ENCODE peak calls at places on chromosome 20, in four cellular contexts. O is upper lobe of right lung, I is endothelial cell of umbilical vein, Q is brain microvascular endothelial cell. B is an unnamed sample.

GRCh38 chr20:23350007-23350854 is at the start of gene NXT1:
- DNase-seq in O (peak), I (peak), Q (peak), B (peak)

GRCh38 chr20:24676353-24676977 is 207.0 kb downstream of the SYNDIG1 start:
- DNase-seq in O (peak), I (no peak), Q (no peak), B (no peak)

GRCh38 chr20:4332466-4332865 is 317.1 kb upstream of the RNF24 start:
- DNase-seq in O (no peak), I (no peak), Q (no peak), B (no peak)

GRCh38 chr20:17648306-17648646 is 33.8 kb downstream of the RRBP1 start:
- DNase-seq in O (peak), I (no peak), Q (no peak), B (no peak)

GRCh38 chr20:4038047-4038459 is 22.7 kb upstream of the RNF24 start:
- DNase-seq in O (peak), I (no peak), Q (peak), B (no peak)

GRCh38 chr20:40634891-40635290 is 54.1 kb downstream of the MAFB start:
- DNase-seq in O (no peak), I (no peak), Q (no peak), B (no peak)

GRCh38 chr20:61746147-61746646 is 319.5 kb downstream of the TAF4 start:
- DNase-seq in O (no peak), I (no peak), Q (no peak), B (no peak)

GRCh38 chr20:8492182-8492581 is 360.1 kb downstream of the PLCB1 start:
- DNase-seq in O (no peak), I (peak), Q (no peak), B (no peak)

GRCh38 chr20:25005661-25006060 is 13.1 kb upstream of the APMAP start:
- DNase-seq in O (peak), I (no peak), Q (no peak), B (peak)

GRCh38 chr20:59032023-59032712 is at the start of gene ATP5F1E:
- DNase-seq in O (peak), I (peak), Q (peak), B (peak)

GRCh38 chr20:20214757-20215275 is 153.1 kb upstream of the INSM1 start:
- DNase-seq in O (no peak), I (no peak), Q (no peak), B (no peak)

GRCh38 chr20:41111578-41111951 is 25.8 kb upstream of the PLCG1 start:
- DNase-seq in O (no peak), I (no peak), Q (no peak), B (no peak)

GRCh38 chr20:34948030-34948429 is 7.6 kb downstream of the GSS start:
- DNase-seq in O (no peak), I (no peak), Q (peak), B (no peak)

GRCh38 chr20:2386516-2387179 is 5.9 kb downstream of the TGM6 start:
- DNase-seq in O (no peak), I (peak), Q (peak), B (no peak)

GRCh38 chr20:11867286-11867921 is 50.3 kb upstream of the BTBD3 start:
- DNase-seq in O (no peak), I (no peak), Q (no peak), B (no peak)

DNA sequence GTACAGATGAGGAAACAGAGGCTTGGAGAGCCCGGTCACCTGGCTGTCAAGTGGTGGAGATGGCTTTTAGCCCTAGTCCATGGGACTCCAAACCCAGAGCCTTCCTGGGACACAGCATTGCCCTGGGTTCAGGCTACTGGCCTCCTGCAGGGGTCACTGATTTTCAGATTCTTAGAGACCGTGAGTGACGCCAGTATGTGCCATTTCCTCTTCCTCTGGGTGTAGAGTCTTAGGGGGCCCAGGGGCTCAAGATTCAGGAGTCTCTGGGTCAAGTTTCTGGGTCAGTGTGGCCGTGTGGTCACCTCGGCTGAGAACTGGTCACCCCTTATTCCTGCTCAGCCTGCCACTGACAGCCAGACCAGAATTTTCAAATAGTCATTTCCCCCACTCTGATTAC is 574 bp downstream of the ARHGAP40 start:
- DNase-seq in O (no peak), I (no peak), Q (no peak), B (no peak)
- H3K4me3 ChIP-seq in O (no peak), I (no peak), Q (no peak), B (no peak)

GRCh38 chr20:62972270-62973032 is 19.9 kb downstream of the SLC17A9 start:
- DNase-seq in O (peak), I (peak), Q (peak), B (peak)

GRCh38 chr20:62975251-62975770 is 22.8 kb downstream of the SLC17A9 start:
- DNase-seq in O (no peak), I (no peak), Q (no peak), B (no peak)

GRCh38 chr20:62970307-62971210 is 18.1 kb downstream of the SLC17A9 start:
- DNase-seq in O (no peak), I (no peak), Q (no peak), B (no peak)

GRCh38 chr20:62971211-62971949 is 18.9 kb downstream of the SLC17A9 start:
- DNase-seq in O (no peak), I (no peak), Q (no peak), B (no peak)

DNA sequence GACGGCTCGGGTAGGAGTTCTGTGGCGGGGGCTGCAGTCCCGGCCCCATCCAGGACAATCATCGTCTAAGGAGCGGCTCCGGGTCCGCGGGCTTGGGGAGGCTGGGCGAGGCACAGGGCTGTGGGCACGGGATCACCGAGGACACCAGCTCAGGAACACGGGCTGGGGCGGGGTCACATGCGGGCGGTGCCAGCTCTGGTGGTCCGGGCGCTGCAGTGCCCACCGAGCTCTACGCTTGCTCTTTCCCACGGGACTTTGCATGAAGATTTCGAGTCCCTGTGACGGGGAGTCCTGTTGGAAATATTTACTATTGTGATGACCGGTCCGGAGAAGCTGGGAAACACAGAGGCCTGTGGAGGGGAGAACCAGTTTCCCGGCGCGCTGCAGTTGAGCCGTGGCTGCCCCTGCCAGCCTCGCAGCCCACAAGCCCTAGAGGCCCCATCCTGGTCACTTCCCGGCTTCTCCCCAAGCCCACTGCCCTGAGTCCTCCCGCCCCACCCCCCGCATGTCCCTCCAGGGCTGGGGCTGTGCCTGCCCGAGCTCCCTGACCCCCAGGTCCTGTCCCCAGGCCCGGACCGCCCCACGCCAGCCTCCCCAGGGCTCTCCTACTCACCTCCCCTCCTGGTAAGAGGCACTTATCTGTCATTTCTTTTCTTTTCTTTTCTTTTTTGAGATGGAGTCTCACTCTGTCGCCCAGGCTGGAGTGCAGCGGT is 20.7 kb downstream of the SLC17A9 start:
- DNase-seq in O (no peak), I (no peak), Q (no peak), B (no peak)
- H3K4me3 ChIP-seq in O (no peak), I (no peak), Q (no peak), B (peak)

GRCh38 chr20:50491168-50491567 is 19.0 kb upstream of the PTPN1 start:
- DNase-seq in O (no peak), I (no peak), Q (no peak), B (no peak)

GRCh38 chr20:50496773-50497375 is 13.3 kb upstream of the PTPN1 start:
- DNase-seq in O (no peak), I (no peak), Q (no peak), B (no peak)

GRCh38 chr20:50491926-50492634 is 18.1 kb upstream of the PTPN1 start:
- DNase-seq in O (no peak), I (no peak), Q (no peak), B (no peak)

GRCh38 chr20:50494428-50494827 is 15.8 kb upstream of the PTPN1 start:
- DNase-seq in O (no peak), I (no peak), Q (no peak), B (no peak)

DNA sequence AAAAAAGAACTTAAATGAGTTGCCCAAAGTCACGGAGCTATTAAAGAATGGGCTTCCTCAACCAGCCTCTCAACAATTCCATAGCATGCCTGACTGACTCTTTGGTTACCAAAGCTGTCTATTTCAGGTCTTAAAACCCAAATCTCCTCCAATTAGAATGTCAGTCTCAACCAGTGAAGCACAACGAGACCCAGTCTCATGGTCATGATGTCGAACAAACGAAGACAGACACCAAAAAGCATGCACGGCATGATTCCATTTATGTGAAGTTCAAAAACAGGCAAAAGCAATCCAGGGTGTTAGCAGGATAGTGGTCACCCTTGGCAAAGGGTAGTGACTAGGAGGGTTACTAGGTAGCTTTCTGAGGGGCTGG is 16.3 kb upstream of the PTPN1 start:
- DNase-seq in O (no peak), I (no peak), Q (no peak), B (no peak)
- H3K4me3 ChIP-seq in O (no peak), I (no peak), Q (no peak), B (no peak)

DNA sequence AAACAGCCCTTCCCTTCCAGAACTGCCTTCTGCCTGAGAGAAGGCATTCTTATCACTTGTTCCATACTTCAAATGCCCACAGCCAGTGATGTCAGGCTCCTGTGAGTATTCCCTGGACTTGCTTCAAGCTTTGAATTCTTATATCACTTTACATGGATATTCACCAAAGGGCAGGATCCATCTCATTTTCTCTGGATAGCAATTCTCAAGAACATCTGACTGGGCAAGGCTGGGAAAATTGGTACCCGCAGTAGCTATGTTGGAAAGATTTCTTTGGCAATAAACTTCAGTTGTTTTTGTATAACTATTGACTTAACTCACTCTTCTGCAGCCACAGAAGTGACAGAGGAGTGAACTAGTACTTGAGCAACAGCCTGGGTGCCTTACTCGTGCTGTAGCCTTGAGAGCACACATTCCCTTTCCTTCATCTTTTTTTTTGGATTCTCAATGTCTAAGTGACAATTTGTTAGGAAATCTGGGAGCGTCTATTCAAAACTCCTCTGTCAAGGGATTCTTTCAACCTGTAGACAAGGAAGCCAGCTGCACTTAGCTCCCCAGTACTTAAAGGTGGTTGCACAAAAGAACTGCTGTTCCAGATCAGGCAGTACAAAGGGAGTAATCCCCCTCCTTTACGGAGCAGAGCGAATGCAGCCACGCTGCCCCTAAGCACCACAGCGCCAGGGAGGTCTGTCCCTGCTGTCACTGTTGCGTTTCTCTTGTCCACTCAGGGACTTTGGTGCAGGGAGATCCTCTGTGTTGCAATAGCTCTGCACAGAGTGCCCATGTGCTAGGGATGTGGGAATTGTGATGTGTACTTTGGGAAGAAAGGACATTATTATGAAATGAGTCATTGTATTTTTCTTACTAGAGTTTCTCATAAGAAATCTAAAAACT is 69.6 kb downstream of the JAG1 start:
- DNase-seq in O (no peak), I (peak), Q (peak), B (peak)
- H3K4me3 ChIP-seq in O (no peak), I (no peak), Q (peak), B (peak)

DNA sequence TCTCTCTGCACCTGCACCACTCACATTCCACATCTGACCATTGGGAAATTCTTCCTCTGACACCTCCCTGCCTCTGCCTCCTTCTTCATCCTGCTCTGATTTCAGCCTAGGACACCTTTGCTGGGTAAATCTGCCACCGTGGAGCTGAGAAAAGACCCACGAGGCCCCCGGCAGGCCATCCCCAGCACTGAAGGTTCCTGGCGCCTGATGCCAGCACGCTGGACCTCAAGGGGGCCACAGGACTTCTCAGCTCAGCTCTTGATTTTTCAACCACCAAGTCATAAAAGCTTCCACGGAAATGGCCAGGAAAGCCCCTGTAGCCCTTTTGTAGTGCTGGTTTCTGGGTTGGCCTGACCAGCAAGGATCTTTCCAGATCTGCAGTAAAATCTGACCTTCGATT is 157.7 kb downstream of the BMP7 start:
- DNase-seq in O (no peak), I (no peak), Q (no peak), B (no peak)
- H3K4me3 ChIP-seq in O (no peak), I (no peak), Q (no peak), B (no peak)

GRCh38 chr20:46708172-46708860 is 1.1 kb upstream of the SLC2A10 start:
- DNase-seq in O (no peak), I (no peak), Q (no peak), B (no peak)

GRCh38 chr20:46712056-46712636 is 2.7 kb downstream of the SLC2A10 start:
- DNase-seq in O (no peak), I (no peak), Q (no peak), B (no peak)

GRCh38 chr20:46709055-46709458 is 392 bp upstream of the SLC2A10 start:
- DNase-seq in O (no peak), I (no peak), Q (no peak), B (peak)

GRCh38 chr20:46710149-46710913 is 882 bp downstream of the SLC2A10 start:
- DNase-seq in O (no peak), I (no peak), Q (no peak), B (no peak)

DNA sequence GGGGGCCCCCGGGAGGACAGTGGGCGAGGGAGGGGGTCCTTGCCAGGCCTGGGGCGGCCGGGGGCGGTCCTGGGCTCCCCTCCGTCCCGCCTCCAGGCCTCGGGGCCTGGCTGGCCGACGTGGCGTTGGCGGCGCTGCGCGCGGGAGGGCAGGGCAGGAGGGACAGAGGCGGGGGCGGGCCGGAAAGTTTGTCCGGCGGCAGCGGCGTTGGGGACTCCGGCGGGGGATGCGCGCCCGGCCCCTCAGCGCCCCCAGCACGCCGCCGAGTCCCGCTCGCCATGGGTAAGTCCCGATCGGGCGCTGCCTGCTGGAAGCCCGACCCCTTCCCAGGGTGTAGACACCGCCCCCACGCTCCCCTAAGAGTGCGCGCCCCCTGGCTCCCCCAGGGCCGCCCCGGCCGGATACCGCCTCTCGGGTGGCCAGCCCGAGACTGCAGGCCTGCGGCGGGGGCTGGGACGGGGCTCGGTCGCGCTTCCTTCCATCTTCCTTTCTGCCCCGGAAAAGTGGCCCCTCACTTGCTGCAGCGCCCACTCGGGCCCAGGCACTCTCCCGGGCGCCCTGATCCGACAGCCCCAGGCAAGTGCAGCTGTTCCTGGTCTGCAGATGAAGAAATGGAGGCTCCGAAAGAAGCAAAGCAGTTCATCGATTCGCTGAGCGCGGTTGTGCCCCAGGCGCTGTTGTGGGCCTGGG is at the start of gene SLC2A10:
- DNase-seq in O (peak), I (peak), Q (peak), B (peak)
- H3K4me3 ChIP-seq in O (peak), I (peak), Q (peak), B (peak)

GRCh38 chr20:53677447-53678314 is 84.0 kb upstream of the ZNF217 start:
- DNase-seq in O (peak), I (peak), Q (no peak), B (no peak)
- H3K4me3 ChIP-seq in O (no peak), I (no peak), Q (no peak), B (peak)

GRCh38 chr20:1266167-1266973 is at the start of gene SNPH:
- DNase-seq in O (peak), I (peak), Q (peak), B (peak)

GRCh38 chr20:1265226-1265915 is 723 bp upstream of the SNPH start:
- DNase-seq in O (no peak), I (no peak), Q (no peak), B (no peak)

GRCh38 chr20:1267161-1267560 is 1.1 kb downstream of the SNPH start:
- DNase-seq in O (no peak), I (no peak), Q (no peak), B (no peak)

GRCh38 chr20:1264727-1265126 is 1.4 kb upstream of the SNPH start:
- DNase-seq in O (no peak), I (no peak), Q (no peak), B (no peak)

GRCh38 chr20:1265916-1266166 is 253 bp upstream of the SNPH start:
- DNase-seq in O (no peak), I (no peak), Q (no peak), B (no peak)
- H3K4me3 ChIP-seq in O (peak), I (peak), Q (peak), B (peak)

DNA sequence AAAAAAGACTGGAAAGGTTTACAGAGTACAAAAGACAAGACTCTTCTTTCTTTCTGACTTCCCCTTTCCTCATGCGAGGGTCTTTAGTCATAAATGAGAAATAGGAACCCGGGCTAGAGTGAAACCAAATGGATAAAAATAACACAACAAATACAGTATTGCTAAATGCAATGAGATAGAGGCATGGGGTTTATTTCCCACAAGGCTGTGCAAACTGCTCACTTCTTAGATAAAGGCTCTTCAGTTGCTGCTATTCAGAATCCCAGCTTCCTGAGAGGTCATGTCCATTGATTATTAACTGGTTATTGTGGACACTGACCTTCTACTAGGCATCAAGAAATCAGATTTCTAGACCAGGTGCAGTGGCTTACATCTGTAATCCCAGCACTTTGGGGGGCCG is 13.5 kb upstream of the GHRH start:
- DNase-seq in O (no peak), I (no peak), Q (no peak), B (no peak)
- H3K4me3 ChIP-seq in O (no peak), I (no peak), Q (no peak), B (no peak)

GRCh38 chr20:32474009-32474716 is 111.0 kb downstream of the NOL4L start:
- DNase-seq in O (peak), I (peak), Q (no peak), B (no peak)
- H3K4me3 ChIP-seq in O (peak), I (peak), Q (peak), B (peak)